ENCODE peak calls at places on chromosomes 2 and 18, in four cellular contexts. G is GM12891, L is GM12878, Y is K562. T is an unnamed sample.

GRCh38 chr2:238415036-238415764 is 11.5 kb upstream of the ASB1 start:
- DNase-seq in G (no peak), L (no peak), Y (no peak), T (no peak)

GRCh38 chr18:66046025-66046602 is 295.3 kb downstream of the CDH7 start:
- DNase-seq in G (no peak), L (no peak), Y (no peak), T (no peak)

GRCh38 chr2:72115361-72116080 is 32.1 kb downstream of the CYP26B1 start:
- DNase-seq in G (no peak), L (no peak), Y (no peak), T (no peak)

GRCh38 chr2:45134014-45134413 is 124.8 kb upstream of the SIX2 start:
- DNase-seq in G (no peak), L (no peak), Y (no peak), T (peak; percentile 70)

GRCh38 chr2:237299897-237300296 is 114.1 kb downstream of the COL6A3 start:
- DNase-seq in G (no peak), L (no peak), Y (no peak), T (no peak)

GRCh38 chr2:113116100-113116958 is 11.1 kb upstream of the IL1RN start:
- DNase-seq in G (no peak), L (no peak), Y (no peak), T (peak; percentile 41)

GRCh38 chr2:56456791-56457190 is 273.0 kb downstream of the CCDC85A start:
- DNase-seq in G (no peak), L (no peak), Y (no peak), T (no peak)

GRCh38 chr2:208097801-208098200 is 26.5 kb downstream of the CRYGD start:
- DNase-seq in G (no peak), L (no peak), Y (no peak), T (no peak)

GRCh38 chr2:217340176-217340575 is 480.3 kb upstream of the TNP1 start:
- DNase-seq in G (no peak), L (no peak), Y (no peak), T (no peak)

GRCh38 chr2:176445831-176446433 is 176.7 kb downstream of the MTX2 start:
- DNase-seq in G (no peak), L (no peak), Y (no peak), T (no peak)

GRCh38 chr2:189265696-189266320 is 86.2 kb upstream of the COL5A2 start:
- DNase-seq in G (no peak), L (no peak), Y (no peak), T (no peak)

GRCh38 chr18:22324191-22325131 is 93.3 kb downstream of the CTAGE1 start:
- DNase-seq in G (no peak), L (no peak), Y (peak; percentile 10), T (no peak)

GRCh38 chr2:136118819-136119716 is 1.1 kb upstream of the CXCR4 start:
- DNase-seq in G (no peak), L (no peak), Y (peak; percentile 8), T (no peak)

GRCh38 chr2:73995810-73996209 is 11.1 kb downstream of the TET3 start:
- DNase-seq in G (no peak), L (no peak), Y (peak; percentile 86), T (no peak)

GRCh38 chr2:239773377-239774141 is 251.6 kb downstream of the NDUFA10 start:
- DNase-seq in G (no peak), L (no peak), Y (no peak), T (no peak)

GRCh38 chr2:72827999-72828646 is 2.3 kb upstream of the EXOC6B start:
- DNase-seq in G (no peak), L (no peak), Y (no peak), T (no peak)

GRCh38 chr2:226251661-226252060 is 548.0 kb downstream of the IRS1 start:
- DNase-seq in G (no peak), L (no peak), Y (no peak), T (no peak)

GRCh38 chr2:106566050-106566449 is 78.9 kb downstream of the CD8B2 start:
- DNase-seq in G (no peak), L (no peak), Y (no peak), T (no peak)

GRCh38 chr2:241608881-241609280 is 28.1 kb downstream of the THAP4 start:
- DNase-seq in G (no peak), L (no peak), Y (no peak), T (no peak)

GRCh38 chr18:25239636-25240468 is 112.1 kb downstream of the ZNF521 start:
- DNase-seq in G (no peak), L (no peak), Y (peak; percentile 69), T (no peak)

GRCh38 chr2:37689751-37690150 is 18.3 kb upstream of the CDC42EP3 start:
- DNase-seq in G (no peak), L (no peak), Y (no peak), T (no peak)

GRCh38 chr2:109346601-109347228 is 217.7 kb downstream of the SH3RF3 start:
- DNase-seq in G (no peak), L (no peak), Y (no peak), T (no peak)

GRCh38 chr18:58268849-58269248 is 224.8 kb downstream of the NEDD4L start:
- DNase-seq in G (no peak), L (no peak), Y (peak; percentile 28), T (no peak)

GRCh38 chr2:119598576-119598975 is 54.3 kb downstream of the CFAP221 start:
- DNase-seq in G (no peak), L (no peak), Y (no peak), T (no peak)

GRCh38 chr18:73848656-73849055 is 299.0 kb downstream of the FBXO15 start:
- DNase-seq in G (no peak), L (no peak), Y (no peak), T (no peak)

GRCh38 chr2:226185613-226186211 is 613.9 kb downstream of the IRS1 start:
- DNase-seq in G (no peak), L (no peak), Y (no peak), T (no peak)

GRCh38 chr2:9004338-9005204 is 1.1 kb upstream of the MBOAT2 start:
- DNase-seq in G (no peak), L (no peak), Y (peak; percentile 57), T (no peak)

GRCh38 chr18:74013955-74014354 is 133.7 kb downstream of the FBXO15 start:
- DNase-seq in G (no peak), L (no peak), Y (no peak), T (peak; percentile 53)

GRCh38 chr2:120809576-120810440 is 74.1 kb downstream of the GLI2 start:
- DNase-seq in G (no peak), L (no peak), Y (peak; percentile 5), T (no peak)

GRCh38 chr2:71154798-71155197 is 24.4 kb downstream of the MPHOSPH10 start:
- DNase-seq in G (peak; percentile 56), L (peak; percentile 7), Y (peak; percentile 56), T (peak; percentile 65)

GRCh38 chr2:64341461-64341860 is 112.5 kb upstream of the LGALSL start:
- DNase-seq in G (no peak), L (no peak), Y (no peak), T (no peak)

GRCh38 chr18:48798334-48799197 is 152.2 kb downstream of the SMAD7 start:
- DNase-seq in G (no peak), L (no peak), Y (no peak), T (no peak)

GRCh38 chr2:237482485-237482884 is 4.6 kb upstream of the MLPH start:
- DNase-seq in G (no peak), L (no peak), Y (no peak), T (no peak)

GRCh38 chr2:182038579-182038978 is 52.9 kb downstream of the PPP1R1C start:
- DNase-seq in G (no peak), L (no peak), Y (no peak), T (no peak)

DNA sequence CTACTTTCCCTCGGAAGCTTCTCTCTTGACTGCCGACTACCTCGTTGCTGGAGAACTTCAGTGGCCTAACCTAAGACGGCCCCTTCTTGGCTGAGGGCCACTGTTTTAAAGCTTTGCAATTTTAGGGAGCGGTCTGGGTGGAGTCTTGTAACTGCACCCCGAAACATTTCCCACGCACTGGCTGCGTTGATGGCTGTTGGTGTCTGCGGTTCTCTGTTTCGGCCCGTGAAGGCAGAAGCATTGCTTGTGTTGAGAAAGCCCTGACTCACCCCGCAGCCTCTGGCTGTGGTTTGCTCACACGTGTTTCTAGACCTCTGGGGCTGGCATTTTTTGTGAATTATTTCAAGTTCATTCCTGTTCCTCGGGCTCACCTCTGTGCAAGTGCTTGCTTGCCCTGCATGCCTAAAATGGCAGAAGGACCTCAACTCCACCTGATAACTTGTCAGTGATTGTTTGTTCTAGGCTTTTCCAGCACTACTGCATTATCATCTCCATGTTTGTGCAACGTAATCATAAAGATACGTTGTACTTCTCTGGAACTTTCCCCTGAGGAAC is 94.1 kb upstream of the DLX2 start:
- DNase-seq in G (no peak), L (no peak), Y (no peak), T (peak; percentile 96)
- TF ChIP-seq SPI1 in G (no peak), L (no peak), Y (no peak), T (no peak)

DNA sequence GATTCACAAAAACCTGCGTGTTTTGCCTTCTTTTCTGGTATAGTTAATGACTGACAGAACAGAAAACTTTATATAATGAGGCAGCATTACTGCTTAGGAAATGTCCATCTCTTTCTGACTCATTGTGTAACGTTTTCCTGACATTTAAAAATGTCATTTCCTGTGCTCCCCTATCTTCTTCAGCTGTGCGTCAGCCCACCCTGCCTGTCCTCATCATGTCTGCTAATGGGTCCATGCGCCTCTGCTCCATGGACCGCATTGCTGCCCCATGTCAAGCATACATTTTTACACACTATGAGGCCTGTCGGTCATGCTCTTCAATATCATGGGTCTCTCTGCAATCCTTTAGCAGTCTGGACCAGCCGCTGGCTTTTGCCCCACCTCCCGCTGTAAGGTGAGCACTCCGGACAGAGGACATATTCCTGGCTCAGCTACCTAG is 234.3 kb downstream of the CDCA7 start:
- DNase-seq in G (no peak), L (no peak), Y (no peak), T (no peak)
- TF ChIP-seq SPI1 in G (no peak), L (no peak), Y (no peak), T (no peak)

GRCh38 chr2:157871415-157871814 is 4.7 kb downstream of the ACVR1 start:
- DNase-seq in G (no peak), L (no peak), Y (no peak), T (no peak)

GRCh38 chr2:157867703-157868102 is 8.4 kb downstream of the ACVR1 start:
- DNase-seq in G (no peak), L (no peak), Y (no peak), T (no peak)

GRCh38 chr2:157866666-157867642 is 9.2 kb downstream of the ACVR1 start:
- DNase-seq in G (no peak), L (no peak), Y (no peak), T (no peak)

GRCh38 chr2:157866202-157866601 is 9.9 kb downstream of the ACVR1 start:
- DNase-seq in G (no peak), L (no peak), Y (no peak), T (no peak)

GRCh38 chr2:157868993-157869392 is 7.1 kb downstream of the ACVR1 start:
- DNase-seq in G (no peak), L (no peak), Y (no peak), T (no peak)
- TF ChIP-seq SPI1 in G (no peak), L (no peak), Y (no peak), T (no peak)

DNA sequence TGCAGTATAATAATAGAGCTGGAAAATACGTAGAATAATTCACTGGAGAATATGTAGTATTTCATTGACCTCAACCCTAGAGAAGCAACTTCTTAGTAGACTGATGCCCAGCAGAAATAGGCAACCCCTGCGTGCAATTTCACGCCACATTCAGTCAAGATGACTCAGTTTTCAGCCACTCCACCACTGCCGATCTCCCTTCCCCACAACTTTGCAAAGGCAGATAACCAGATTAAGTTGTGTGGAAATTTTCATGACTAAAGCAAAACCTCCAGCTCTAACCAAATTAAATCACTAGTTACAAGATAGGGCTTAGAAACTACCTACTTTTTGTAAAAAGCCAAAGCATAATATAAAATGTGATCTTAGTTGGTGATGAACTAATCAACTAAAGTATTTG is 63.3 kb upstream of the STK17B start:
- DNase-seq in G (no peak), L (peak; percentile 47), Y (peak; percentile 50), T (peak; percentile 55)
- TF ChIP-seq SPI1 in G (no peak), L (no peak), Y (no peak), T (no peak)